ENCODE peak calls at places on chromosomes 5 and 9, in five cellular contexts. E is effector CD4-positive, alpha-beta T cell; D is ovary; V is ELF-1; G is AG08396. K is an unnamed sample.

GRCh38 chr9:135567311-135567710 is 5.8 kb downstream of the PAEP start:
- DNase-seq in D (no peak), V (no peak), E (no peak), G (no peak), K (no peak)

GRCh38 chr9:96020822-96021615 is 145.5 kb downstream of the ERCC6L2 start:
- DNase-seq in D (peak; percentile 61), E (no peak), V (peak; percentile 56), G (peak; percentile 60), K (peak; percentile 22)

GRCh38 chr9:100505564-100506159 is 32.7 kb downstream of the TMEFF1 start:
- DNase-seq in G (peak; percentile 37), E (peak; percentile 33), D (peak; percentile 38), V (peak; percentile 86), K (peak; percentile 20)

GRCh38 chr9:114376586-114376985 is 11.2 kb downstream of the AKNA start:
- DNase-seq in D (no peak), V (no peak), E (no peak), G (no peak), K (no peak)

GRCh38 chr9:34701769-34702736 is 7.9 kb downstream of the CCL21 start:
- DNase-seq in E (peak; percentile 74), G (peak; percentile 93), D (peak; percentile 91), V (peak; percentile 88), K (peak; percentile 77)

GRCh38 chr5:160930361-160930760 is 78.3 kb upstream of the ATP10B start:
- DNase-seq in V (peak; percentile 51), D (no peak), G (no peak), E (no peak), K (no peak)

GRCh38 chr9:107177857-107178256 is 105.2 kb upstream of the RAD23B start:
- DNase-seq in G (no peak), E (no peak), V (no peak), D (no peak), K (no peak)

GRCh38 chr5:138784590-138784989 is 31.4 kb downstream of the CTNNA1 start:
- DNase-seq in G (peak; percentile 31), D (no peak), V (no peak), E (no peak), K (no peak)

GRCh38 chr9:14066815-14067214 is 247.1 kb downstream of the NFIB start:
- DNase-seq in E (no peak), G (no peak), D (no peak), V (no peak), K (no peak)

GRCh38 chr5:180908998-180909731 is 10.2 kb downstream of the BTNL8 start:
- DNase-seq in D (no peak), G (no peak), V (no peak), E (no peak), K (no peak)

GRCh38 chr5:85452322-85453025 is 1067.8 kb upstream of the EDIL3 start:
- DNase-seq in V (no peak), D (no peak), G (no peak), E (no peak), K (no peak)

GRCh38 chr5:167534131-167534530 is 757.3 kb upstream of the WWC1 start:
- DNase-seq in G (no peak), D (no peak), V (no peak), E (no peak), K (no peak)

GRCh38 chr9:89642789-89643188 is 38.0 kb downstream of the GADD45G start:
- DNase-seq in V (peak; percentile 59), E (no peak), G (no peak), D (no peak), K (no peak)

GRCh38 chr9:104557179-104557634 is 11.8 kb upstream of the OR13C8 start:
- DNase-seq in E (no peak), G (no peak), D (no peak), V (peak; percentile 82), K (no peak)

GRCh38 chr5:139636975-139637408 is 11.2 kb upstream of the CXXC5 start:
- DNase-seq in V (peak; percentile 13), E (no peak), G (no peak), D (no peak), K (no peak)

K was measured in pancreas.